ENCODE peak calls at places on chromosomes 2 and 18, in four cellular contexts. M is ascending aorta; K is K562; T is activated CD8-positive, alpha-beta memory T cell treated with anti-CD3 and anti-CD28 coated beads for 4 hours. W is an unnamed sample.

GRCh38 chr18:60053747-60054304 is 154.0 kb downstream of the PMAIP1 start:
- DNase-seq in M (no peak), T (no peak), K (peak), W (no peak)

GRCh38 chr2:171541202-171541884 is 19.1 kb downstream of the CYBRD1 start:
- DNase-seq in K (peak), T (no peak), M (no peak), W (no peak)

GRCh38 chr18:28995319-28995718 is 818.4 kb upstream of the CDH2 start:
- DNase-seq in K (no peak), M (no peak), T (no peak), W (no peak)

GRCh38 chr2:796151-796955 is 119.1 kb upstream of the TMEM18 start:
- DNase-seq in M (no peak), T (no peak), K (no peak), W (peak)

GRCh38 chr18:45997689-45998088 is 30.6 kb upstream of the EPG5 start:
- DNase-seq in K (no peak), M (no peak), T (no peak), W (no peak)

GRCh38 chr2:105808418-105809098 is 63.8 kb downstream of the NCK2 start:
- DNase-seq in K (no peak), M (no peak), T (no peak), W (no peak)

GRCh38 chr2:1680222-1681016 is 63.9 kb downstream of the PXDN start:
- DNase-seq in K (no peak), M (no peak), T (no peak), W (no peak)

GRCh38 chr2:11842324-11842723 is 95.9 kb downstream of the LPIN1 start:
- DNase-seq in M (no peak), K (no peak), T (no peak), W (peak)

GRCh38 chr18:5601188-5601624 is 57.4 kb upstream of the EPB41L3 start:
- DNase-seq in T (no peak), K (no peak), M (no peak), W (no peak)

GRCh38 chr2:437772-438393 is 150.0 kb upstream of the ALKAL2 start:
- DNase-seq in K (no peak), T (peak), M (no peak), W (no peak)

GRCh38 chr2:57314682-57315081 is 731.9 kb upstream of the VRK2 start:
- DNase-seq in T (no peak), M (no peak), K (no peak), W (no peak)

GRCh38 chr18:54193786-54194185 is 30.7 kb downstream of the MBD2 start:
- DNase-seq in M (no peak), T (no peak), K (no peak), W (no peak)

GRCh38 chr2:237731663-237732062 is 66.9 kb upstream of the RBM44 start:
- DNase-seq in T (peak), K (no peak), M (no peak), W (no peak)

GRCh38 chr2:180010701-180011100 is 3.6 kb upstream of the CWC22 start:
- DNase-seq in K (no peak), M (no peak), T (no peak), W (no peak)

W was measured in thyroid gland.